ENCODE peak calls at places on chromosomes 3 and 15, in six cellular contexts. One of them, this sample, is unnamed. For H3K4me1, the result is how much of the 10 kb centered on the place peaks cover.

GRCh38 chr15:100713163-100713867 is 110.9 kb downstream of the ASB7 start:
- DNase-seq in CD8-positive, alpha-beta T cell: no peak
- DNase-seq in mucosa of descending colon: no peak
- DNase-seq in neuronal stem cell: no peak
- DNase-seq in tibial nerve: no peak
- DNase-seq in psoas muscle: no peak
- DNase-seq in this sample: peak

GRCh38 chr3:119380697-119381096 is 82.7 kb downstream of the TMEM39A start:
- DNase-seq in CD8-positive, alpha-beta T cell: no peak
- DNase-seq in mucosa of descending colon: no peak
- DNase-seq in neuronal stem cell: no peak
- DNase-seq in tibial nerve: no peak
- DNase-seq in psoas muscle: no peak
- DNase-seq in this sample: no peak

GRCh38 chr3:85483986-85484385 is 525.2 kb downstream of the CADM2 start:
- DNase-seq in CD8-positive, alpha-beta T cell: no peak
- DNase-seq in mucosa of descending colon: no peak
- DNase-seq in neuronal stem cell: no peak
- DNase-seq in tibial nerve: no peak
- DNase-seq in psoas muscle: no peak
- DNase-seq in this sample: no peak

GRCh38 chr3:146948161-146948560 is 343.0 kb upstream of the PLSCR5 start:
- DNase-seq in CD8-positive, alpha-beta T cell: no peak
- DNase-seq in mucosa of descending colon: no peak
- DNase-seq in neuronal stem cell: no peak
- DNase-seq in tibial nerve: no peak
- DNase-seq in psoas muscle: no peak
- DNase-seq in this sample: no peak

GRCh38 chr3:13057641-13058040 is 15.6 kb downstream of the IQSEC1 start:
- DNase-seq in CD8-positive, alpha-beta T cell: no peak
- DNase-seq in mucosa of descending colon: no peak
- DNase-seq in neuronal stem cell: no peak
- DNase-seq in tibial nerve: no peak
- DNase-seq in psoas muscle: no peak
- DNase-seq in this sample: no peak

GRCh38 chr3:77906102-77906709 is 866.3 kb downstream of the ROBO2 start:
- DNase-seq in CD8-positive, alpha-beta T cell: no peak
- DNase-seq in mucosa of descending colon: no peak
- DNase-seq in neuronal stem cell: no peak
- DNase-seq in tibial nerve: no peak
- DNase-seq in psoas muscle: no peak
- DNase-seq in this sample: no peak

GRCh38 chr3:195169011-195169410 is 101.9 kb downstream of the XXYLT1 start:
- DNase-seq in CD8-positive, alpha-beta T cell: no peak
- DNase-seq in mucosa of descending colon: no peak
- DNase-seq in neuronal stem cell: no peak
- DNase-seq in tibial nerve: no peak
- DNase-seq in psoas muscle: no peak
- DNase-seq in this sample: no peak

GRCh38 chr3:43870110-43870509 is 179.4 kb downstream of the ABHD5 start:
- DNase-seq in CD8-positive, alpha-beta T cell: no peak
- DNase-seq in mucosa of descending colon: no peak
- DNase-seq in neuronal stem cell: no peak
- DNase-seq in tibial nerve: no peak
- DNase-seq in psoas muscle: no peak
- DNase-seq in this sample: no peak

GRCh38 chr15:38564557-38565286 is at the start of gene RASGRP1:
- DNase-seq in CD8-positive, alpha-beta T cell: peak
- DNase-seq in mucosa of descending colon: peak
- DNase-seq in neuronal stem cell: peak
- DNase-seq in tibial nerve: no peak
- DNase-seq in psoas muscle: peak
- DNase-seq in this sample: peak

GRCh38 chr15:78177447-78177873 is 28.3 kb downstream of the IDH3A start:
- DNase-seq in CD8-positive, alpha-beta T cell: no peak
- DNase-seq in mucosa of descending colon: peak
- DNase-seq in neuronal stem cell: peak
- DNase-seq in tibial nerve: peak
- DNase-seq in psoas muscle: no peak
- DNase-seq in this sample: no peak

GRCh38 chr3:136960838-136961836 is 3.4 kb downstream of the IL20RB start:
- DNase-seq in CD8-positive, alpha-beta T cell: no peak
- DNase-seq in mucosa of descending colon: no peak
- DNase-seq in neuronal stem cell: no peak
- DNase-seq in tibial nerve: no peak
- DNase-seq in psoas muscle: no peak
- DNase-seq in this sample: no peak

GRCh38 chr3:160707187-160707789 is 30.3 kb downstream of the ARL14 start:
- DNase-seq in CD8-positive, alpha-beta T cell: no peak
- DNase-seq in mucosa of descending colon: no peak
- DNase-seq in neuronal stem cell: peak
- DNase-seq in tibial nerve: peak
- DNase-seq in psoas muscle: no peak
- DNase-seq in this sample: no peak

GRCh38 chr3:13966302-13966701 is 86.4 kb upstream of the WNT7A start:
- DNase-seq in CD8-positive, alpha-beta T cell: no peak
- DNase-seq in mucosa of descending colon: no peak
- DNase-seq in neuronal stem cell: no peak
- DNase-seq in tibial nerve: no peak
- DNase-seq in psoas muscle: no peak
- DNase-seq in this sample: no peak

GRCh38 chr3:184172681-184173373 is 1.8 kb upstream of the AP2M1 start:
- DNase-seq in CD8-positive, alpha-beta T cell: no peak
- DNase-seq in mucosa of descending colon: no peak
- DNase-seq in neuronal stem cell: no peak
- DNase-seq in tibial nerve: no peak
- DNase-seq in psoas muscle: no peak
- DNase-seq in this sample: no peak

GRCh38 chr3:138195491-138195890 is 8.4 kb downstream of the ARMC8 start:
- DNase-seq in CD8-positive, alpha-beta T cell: no peak
- DNase-seq in mucosa of descending colon: no peak
- DNase-seq in neuronal stem cell: no peak
- DNase-seq in tibial nerve: no peak
- DNase-seq in psoas muscle: no peak
- DNase-seq in this sample: no peak

GRCh38 chr3:12588674-12589054 is 31.8 kb downstream of the MKRN2 start:
- DNase-seq in CD8-positive, alpha-beta T cell: no peak
- DNase-seq in mucosa of descending colon: no peak
- DNase-seq in neuronal stem cell: no peak
- DNase-seq in tibial nerve: no peak
- DNase-seq in psoas muscle: no peak
- DNase-seq in this sample: no peak

GRCh38 chr3:131394400-131394799 is 12.8 kb downstream of the NUDT16 start:
- DNase-seq in CD8-positive, alpha-beta T cell: no peak
- DNase-seq in mucosa of descending colon: no peak
- DNase-seq in neuronal stem cell: no peak
- DNase-seq in tibial nerve: no peak
- DNase-seq in psoas muscle: no peak
- DNase-seq in this sample: no peak

GRCh38 chr15:66288796-66289195 is 4.6 kb upstream of the DIS3L start:
- DNase-seq in CD8-positive, alpha-beta T cell: no peak
- DNase-seq in mucosa of descending colon: no peak
- DNase-seq in neuronal stem cell: no peak
- DNase-seq in tibial nerve: no peak
- DNase-seq in psoas muscle: no peak
- DNase-seq in this sample: no peak

GRCh38 chr3:122977645-122978466 is 49.7 kb downstream of the SEMA5B start:
- DNase-seq in CD8-positive, alpha-beta T cell: no peak
- DNase-seq in mucosa of descending colon: no peak
- DNase-seq in neuronal stem cell: peak
- DNase-seq in tibial nerve: no peak
- DNase-seq in psoas muscle: no peak
- DNase-seq in this sample: no peak

GRCh38 chr3:122974764-122975162 is 52.8 kb downstream of the SEMA5B start:
- DNase-seq in CD8-positive, alpha-beta T cell: no peak
- DNase-seq in mucosa of descending colon: no peak
- DNase-seq in neuronal stem cell: no peak
- DNase-seq in tibial nerve: no peak
- DNase-seq in psoas muscle: no peak
- DNase-seq in this sample: no peak

GRCh38 chr3:122975163-122975923 is 52.2 kb downstream of the SEMA5B start:
- DNase-seq in CD8-positive, alpha-beta T cell: no peak
- DNase-seq in mucosa of descending colon: no peak
- DNase-seq in neuronal stem cell: no peak
- DNase-seq in tibial nerve: no peak
- DNase-seq in psoas muscle: no peak
- DNase-seq in this sample: peak

GRCh38 chr3:122975924-122976293 is 51.7 kb downstream of the SEMA5B start:
- DNase-seq in CD8-positive, alpha-beta T cell: no peak
- DNase-seq in mucosa of descending colon: no peak
- DNase-seq in neuronal stem cell: no peak
- DNase-seq in tibial nerve: no peak
- DNase-seq in psoas muscle: no peak
- DNase-seq in this sample: no peak

DNA sequence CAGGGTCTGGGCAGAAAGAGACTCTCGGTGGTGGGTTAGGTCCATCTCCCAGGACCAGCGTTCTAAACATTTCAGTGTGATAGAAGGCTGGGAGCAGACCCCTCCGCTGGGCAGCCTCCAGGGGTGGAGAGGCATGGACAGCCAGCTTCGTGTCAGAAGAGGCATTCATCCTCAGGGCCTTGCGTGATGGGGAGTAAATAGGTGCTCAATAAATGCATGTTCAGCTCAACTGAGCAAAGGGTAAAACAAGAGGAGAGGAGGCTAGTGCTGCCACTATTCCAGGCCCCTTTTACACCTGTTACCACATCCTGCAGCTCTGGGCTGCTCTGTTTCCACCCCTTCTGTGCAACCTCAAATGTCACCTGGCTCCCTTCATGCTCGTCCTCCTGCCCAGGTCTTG is 49.0 kb downstream of the SEMA5B start:
- DNase-seq in CD8-positive, alpha-beta T cell: no peak
- DNase-seq in mucosa of descending colon: no peak
- DNase-seq in neuronal stem cell: no peak
- DNase-seq in tibial nerve: no peak
- DNase-seq in psoas muscle: no peak
- DNase-seq in this sample: no peak
- H3K4me1 ChIP-seq in CD8-positive, alpha-beta T cell: under half
- H3K4me1 ChIP-seq in mucosa of descending colon: under half
- H3K4me1 ChIP-seq in neuronal stem cell: under half
- H3K4me1 ChIP-seq in tibial nerve: under half
- H3K4me1 ChIP-seq in psoas muscle: under half
- H3K4me1 ChIP-seq in this sample: under half

GRCh38 chr3:187208159-187208558 is 10.9 kb downstream of the RTP1 start:
- DNase-seq in CD8-positive, alpha-beta T cell: no peak
- DNase-seq in mucosa of descending colon: no peak
- DNase-seq in neuronal stem cell: no peak
- DNase-seq in tibial nerve: no peak
- DNase-seq in psoas muscle: no peak
- DNase-seq in this sample: no peak

GRCh38 chr3:187210555-187211327 is 13.5 kb downstream of the RTP1 start:
- DNase-seq in CD8-positive, alpha-beta T cell: no peak
- DNase-seq in mucosa of descending colon: no peak
- DNase-seq in neuronal stem cell: peak
- DNase-seq in tibial nerve: no peak
- DNase-seq in psoas muscle: no peak
- DNase-seq in this sample: peak

GRCh38 chr3:187210091-187210490 is 12.8 kb downstream of the RTP1 start:
- DNase-seq in CD8-positive, alpha-beta T cell: no peak
- DNase-seq in mucosa of descending colon: no peak
- DNase-seq in neuronal stem cell: no peak
- DNase-seq in tibial nerve: no peak
- DNase-seq in psoas muscle: no peak
- DNase-seq in this sample: no peak

GRCh38 chr3:187207624-187208023 is 10.3 kb downstream of the RTP1 start:
- DNase-seq in CD8-positive, alpha-beta T cell: no peak
- DNase-seq in mucosa of descending colon: no peak
- DNase-seq in neuronal stem cell: no peak
- DNase-seq in tibial nerve: no peak
- DNase-seq in psoas muscle: no peak
- DNase-seq in this sample: no peak

DNA sequence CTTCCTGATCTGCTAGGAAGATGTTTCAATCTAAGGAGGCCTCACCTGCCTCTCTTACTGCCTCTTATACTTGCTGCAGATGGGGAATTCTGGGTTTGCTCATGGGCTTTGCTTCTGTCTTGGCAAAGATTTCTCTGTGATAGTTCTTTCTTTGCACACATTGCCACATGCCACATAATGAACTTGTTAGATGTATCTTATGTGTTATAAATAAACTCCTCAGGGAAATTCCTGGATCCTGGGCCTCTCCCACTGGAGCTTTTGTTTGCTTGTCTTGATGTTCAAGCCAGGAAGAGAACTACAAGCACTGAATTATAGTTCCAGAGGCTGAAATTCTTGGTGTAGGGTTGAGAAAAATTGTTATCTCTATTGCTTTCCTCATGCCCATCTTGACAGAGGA is 12.2 kb downstream of the RTP1 start:
- DNase-seq in CD8-positive, alpha-beta T cell: no peak
- DNase-seq in mucosa of descending colon: no peak
- DNase-seq in neuronal stem cell: no peak
- DNase-seq in tibial nerve: no peak
- DNase-seq in psoas muscle: no peak
- DNase-seq in this sample: no peak
- H3K4me1 ChIP-seq in CD8-positive, alpha-beta T cell: under half
- H3K4me1 ChIP-seq in mucosa of descending colon: under half
- H3K4me1 ChIP-seq in neuronal stem cell: under half
- H3K4me1 ChIP-seq in tibial nerve: under half
- H3K4me1 ChIP-seq in psoas muscle: under half
- H3K4me1 ChIP-seq in this sample: under half

GRCh38 chr3:29614954-29615353 is 334.1 kb downstream of the RBMS3 start:
- DNase-seq in CD8-positive, alpha-beta T cell: no peak
- DNase-seq in mucosa of descending colon: no peak
- DNase-seq in neuronal stem cell: no peak
- DNase-seq in tibial nerve: no peak
- DNase-seq in psoas muscle: no peak
- DNase-seq in this sample: no peak

GRCh38 chr3:29619676-29620075 is 338.8 kb downstream of the RBMS3 start:
- DNase-seq in CD8-positive, alpha-beta T cell: no peak
- DNase-seq in mucosa of descending colon: no peak
- DNase-seq in neuronal stem cell: no peak
- DNase-seq in tibial nerve: no peak
- DNase-seq in psoas muscle: no peak
- DNase-seq in this sample: no peak

GRCh38 chr3:29618395-29619291 is 337.8 kb downstream of the RBMS3 start:
- DNase-seq in CD8-positive, alpha-beta T cell: no peak
- DNase-seq in mucosa of descending colon: no peak
- DNase-seq in neuronal stem cell: no peak
- DNase-seq in tibial nerve: peak
- DNase-seq in psoas muscle: no peak
- DNase-seq in this sample: no peak
- H3K4me1 ChIP-seq in CD8-positive, alpha-beta T cell: under half
- H3K4me1 ChIP-seq in mucosa of descending colon: under half
- H3K4me1 ChIP-seq in neuronal stem cell: under half
- H3K4me1 ChIP-seq in tibial nerve: under half
- H3K4me1 ChIP-seq in psoas muscle: under half
- H3K4me1 ChIP-seq in this sample: under half

DNA sequence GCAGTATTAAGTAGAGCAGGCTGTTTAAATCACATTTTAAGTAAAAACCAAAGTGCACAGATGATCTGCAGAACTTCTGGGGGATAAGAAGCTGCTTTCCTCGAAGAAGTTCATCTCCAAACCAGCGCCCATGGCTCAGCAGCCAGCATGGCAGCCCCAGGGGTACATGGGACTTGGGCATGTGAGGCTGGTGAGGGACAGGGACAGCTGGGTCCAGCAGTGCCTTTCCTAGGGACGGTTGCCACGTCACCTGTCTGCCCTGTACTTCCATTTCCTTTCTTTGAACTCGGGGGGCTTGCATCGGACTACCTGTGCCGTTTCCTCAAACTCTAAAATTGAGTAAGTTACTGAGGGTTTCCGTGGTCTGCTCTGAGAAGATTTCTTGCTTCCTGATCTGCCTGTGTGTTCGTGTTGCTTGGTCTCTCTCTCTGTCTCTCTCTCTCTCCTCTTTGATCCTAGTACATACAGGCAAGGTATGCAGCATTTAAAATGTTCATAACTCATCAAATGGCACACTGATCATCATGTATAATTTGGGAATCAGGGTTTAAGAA is 67.6 kb downstream of the IGF1R start:
- DNase-seq in CD8-positive, alpha-beta T cell: no peak
- DNase-seq in mucosa of descending colon: no peak
- DNase-seq in neuronal stem cell: no peak
- DNase-seq in tibial nerve: no peak
- DNase-seq in psoas muscle: peak
- DNase-seq in this sample: no peak
- H3K4me1 ChIP-seq in CD8-positive, alpha-beta T cell: half or more
- H3K4me1 ChIP-seq in mucosa of descending colon: under half
- H3K4me1 ChIP-seq in neuronal stem cell: under half
- H3K4me1 ChIP-seq in tibial nerve: half or more
- H3K4me1 ChIP-seq in psoas muscle: half or more
- H3K4me1 ChIP-seq in this sample: under half

This sample was measured in breast epithelium.